ENCODE peak calls at places on chromosome 9, in nine cellular contexts. N is cardiac muscle cell, L is right lobe of liver, G is PC-9, O is A549, Q is colonic mucosa, U is fibroblast of lung, D is IMR-90, F is neural progenitor cell. T is an unnamed sample.

GRCh38 chr9:94623253-94623652 is 16.1 kb downstream of the FBP1 start:
- DNase-seq in D (no peak), O (peak; percentile 50), N (peak; percentile 79), G (no peak), F (peak; percentile 70), L (no peak), Q (peak; percentile 82), U (no peak), T (peak; percentile 73)

GRCh38 chr9:26656003-26656940 is 236.3 kb downstream of the CAAP1 start:
- DNase-seq in U (peak; percentile 4), L (no peak), N (peak; percentile 22), F (peak; percentile 70), G (no peak), Q (no peak), O (peak; percentile 36), D (peak; percentile 15), T (no peak)

GRCh38 chr9:70263421-70263820 is 4.6 kb downstream of the SMC5 start:
- DNase-seq in N (no peak), U (peak; percentile 35), G (peak; percentile 38), F (no peak), Q (no peak), L (no peak), D (peak; percentile 57), O (no peak), T (no peak)

GRCh38 chr9:94624621-94625020 is 14.7 kb downstream of the FBP1 start:
- DNase-seq in F (no peak), G (no peak), U (no peak), N (no peak), O (no peak), D (no peak), L (no peak), Q (no peak), T (no peak)

GRCh38 chr9:100099722-100100042 is 639 bp downstream of the INVS start:
- DNase-seq in D (no peak), U (no peak), Q (no peak), O (no peak), F (peak; percentile 60), L (no peak), G (no peak), N (peak; percentile 46), T (peak; percentile 73)

GRCh38 chr9:116951588-116952433 is 264.7 kb downstream of the TRIM32 start:
- DNase-seq in G (peak; percentile 42), D (peak; percentile 98), L (no peak), Q (no peak), N (no peak), U (peak; percentile 64), F (no peak), O (peak; percentile 15), T (no peak)

GRCh38 chr9:28782630-28783029 is 1209.3 kb upstream of the C9orf72 start:
- DNase-seq in U (no peak), N (no peak), Q (no peak), O (no peak), D (no peak), L (no peak), G (no peak), F (no peak), T (no peak)

GRCh38 chr9:5510360-5510931 is at the start of gene PDCD1LG2:
- DNase-seq in G (peak; percentile 55), D (peak; percentile 84), O (no peak), Q (no peak), L (no peak), U (peak; percentile 81), F (no peak), N (no peak), T (no peak)

GRCh38 chr9:109182550-109182939 is 15.5 kb upstream of the FRRS1L start:
- DNase-seq in L (no peak), F (no peak), U (no peak), D (no peak), N (no peak), Q (no peak), G (no peak), O (no peak), T (no peak)

GRCh38 chr9:89594811-89595550 is 9.8 kb upstream of the GADD45G start:
- DNase-seq in F (no peak), G (no peak), Q (no peak), N (no peak), D (no peak), U (no peak), L (no peak), O (no peak), T (no peak)

GRCh38 chr9:20903214-20903613 is 128.2 kb downstream of the HACD4 start:
- DNase-seq in N (no peak), G (no peak), F (no peak), D (no peak), Q (peak; percentile 24), L (no peak), U (no peak), O (no peak), T (no peak)

GRCh38 chr9:92535940-92536850 is at the start of gene ECM2:
- DNase-seq in D (peak; percentile 52), F (no peak), L (no peak), G (no peak), Q (no peak), N (no peak), O (no peak), U (peak; percentile 69), T (no peak)

GRCh38 chr9:33287087-33287490 is 3.2 kb upstream of the NFX1 start:
- DNase-seq in N (peak; percentile 64), U (peak; percentile 81), L (no peak), D (peak; percentile 75), F (peak; percentile 65), G (peak; percentile 45), Q (peak; percentile 69), O (peak; percentile 89), T (no peak)

GRCh38 chr9:138060881-138061280 is 183.3 kb downstream of the CACNA1B start:
- DNase-seq in O (no peak), F (no peak), Q (no peak), N (no peak), G (no peak), D (no peak), L (peak; percentile 19), U (no peak), T (peak; percentile 22)

DNA sequence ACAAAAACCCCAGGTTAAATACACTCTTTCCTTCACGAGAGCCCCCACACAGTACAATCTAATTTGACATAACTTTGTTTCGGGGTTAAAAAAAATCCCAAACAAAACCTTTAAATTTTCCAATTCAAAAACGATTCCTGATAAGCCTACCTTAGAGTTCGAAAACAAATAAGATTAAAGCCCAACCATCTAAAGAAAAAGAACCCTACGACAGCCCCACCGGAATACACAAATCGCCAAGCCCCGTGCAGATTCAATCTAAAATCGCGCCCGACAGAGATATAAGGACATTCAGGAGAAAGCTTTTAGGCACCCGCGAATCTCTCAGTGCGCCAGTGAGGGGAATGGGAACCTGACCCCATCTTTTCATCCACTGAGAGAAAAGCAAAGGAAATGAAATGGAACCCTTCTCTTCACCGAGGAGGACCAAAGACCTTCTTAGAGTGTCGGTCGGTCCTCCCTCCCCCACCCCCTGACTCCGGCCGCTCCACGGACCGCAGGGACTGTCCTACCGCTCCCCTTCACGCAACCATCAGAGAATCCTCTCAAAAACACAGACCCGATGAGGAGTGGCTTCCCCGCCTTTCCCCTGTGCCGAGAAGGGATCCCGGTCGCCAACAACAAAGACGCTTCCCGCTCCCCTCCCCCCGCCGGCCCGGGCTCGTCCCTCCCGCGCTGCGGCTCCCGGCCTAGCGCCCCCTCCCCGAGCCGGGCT is 949 bp downstream of the ABHD17B start:
- DNase-seq in L (peak; percentile 79), Q (peak; percentile 77), D (peak; percentile 20), N (peak; percentile 46), O (peak; percentile 46), F (peak; percentile 86), G (no peak), U (peak; percentile 28), T (peak; percentile 81)
- TF ChIP-seq CTCF in L (no peak), Q (no peak), D (no peak), N (no peak), O (no peak), F (no peak), G (no peak), U (no peak), T (no peak)

DNA sequence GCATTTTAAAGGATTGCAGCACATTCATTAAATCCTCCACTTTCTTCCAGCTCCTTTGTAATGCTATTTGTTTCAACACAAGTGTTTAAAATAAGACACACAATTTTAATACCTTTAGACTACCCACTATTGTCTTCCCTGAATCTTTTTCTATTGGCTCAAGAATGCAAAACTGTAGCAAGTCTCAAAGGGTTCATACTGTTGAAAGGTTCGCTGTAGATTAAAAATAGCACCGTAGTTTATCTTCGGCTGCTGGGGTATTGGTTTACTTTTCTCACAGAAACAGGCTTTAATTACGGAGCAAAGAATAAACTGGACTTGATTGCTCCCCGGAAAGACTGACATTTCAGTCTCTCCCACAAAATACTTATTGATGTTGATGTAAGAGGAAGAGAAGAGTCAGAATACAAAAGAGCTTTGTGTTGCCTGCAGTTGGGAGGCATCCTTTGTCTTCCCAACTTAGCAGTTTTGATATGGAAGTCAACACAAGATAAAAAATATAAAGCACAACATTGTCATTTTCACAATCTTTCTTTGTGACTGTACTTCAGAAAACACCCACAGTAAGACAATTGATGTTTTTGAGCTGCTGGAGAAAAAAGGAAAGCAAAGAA is 183.9 kb upstream of the DMAC1 start:
- DNase-seq in N (no peak), G (no peak), O (no peak), D (no peak), U (no peak), L (no peak), F (peak; percentile 18), Q (no peak), T (no peak)
- H3K4me3 ChIP-seq in N (no peak overlapping the region), G (no peak overlapping the region), O (no peak overlapping the region), D (no peak overlapping the region), U (no peak overlapping the region), L (no peak overlapping the region), F (no peak overlapping the region), Q (no peak overlapping the region), T (no peak overlapping the region)

DNA sequence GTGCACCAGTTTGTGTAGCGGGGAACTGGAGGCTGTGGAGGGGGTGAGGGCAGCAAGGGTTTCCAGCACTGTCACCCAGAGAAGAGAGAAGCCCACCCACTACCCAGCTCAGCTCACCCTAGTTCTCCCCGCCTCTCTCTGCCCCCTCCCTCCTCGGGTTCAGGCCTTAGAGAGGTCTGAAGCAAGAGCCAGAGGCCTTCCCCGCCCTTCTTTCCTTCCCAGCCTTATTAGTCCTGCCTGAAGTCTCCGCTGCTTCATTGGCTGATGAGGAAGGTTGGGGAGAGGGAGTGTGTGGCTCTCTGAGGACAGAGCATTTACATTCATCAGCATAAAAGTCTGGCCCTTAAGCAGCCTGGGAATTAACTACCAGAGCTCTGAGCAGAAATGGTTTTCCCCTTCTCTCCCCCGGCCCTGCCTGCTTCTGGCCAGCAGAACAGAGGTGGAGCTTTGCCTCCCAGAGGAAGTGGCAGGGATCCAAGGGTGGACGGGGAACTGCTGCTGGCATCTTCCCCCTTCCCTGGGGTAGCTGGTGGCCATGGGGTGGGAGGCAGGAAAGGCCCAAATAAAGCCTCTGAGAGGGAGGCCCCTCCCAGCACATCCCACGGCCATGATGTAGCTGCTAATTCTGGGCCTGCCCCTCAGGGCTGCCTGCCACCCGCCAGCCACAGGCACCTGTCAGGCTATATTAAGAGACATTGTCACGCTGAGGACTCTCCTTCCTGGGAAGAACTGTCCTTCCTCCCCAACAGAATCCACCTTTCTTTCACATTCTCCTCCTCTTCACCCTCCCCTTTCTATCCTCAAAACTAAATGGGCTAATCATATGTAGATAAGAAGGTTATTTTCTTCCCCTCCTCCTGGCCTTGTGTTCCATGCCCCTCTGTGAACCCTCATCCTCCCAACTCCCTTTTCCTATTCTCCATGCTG is 4.2 kb downstream of the DNAJB5 start:
- DNase-seq in G (no peak), Q (peak; percentile 35), O (no peak), D (peak; percentile 61), L (no peak), N (peak; percentile 69), F (no peak), U (peak; percentile 91), T (peak; percentile 53)
- H3K4me1 ChIP-seq in G (peaks cover 17% of the 10 kb centered on the region), Q (no peaks in the 10 kb centered on the region), O (peaks cover 40% of the 10 kb centered on the region), D (peaks cover 44% of the 10 kb centered on the region), L (peaks cover 23% of the 10 kb centered on the region), N (peaks cover 61% of the 10 kb centered on the region), F (peaks cover 15% of the 10 kb centered on the region), U (peaks cover 26% of the 10 kb centered on the region), T (peaks cover 30% of the 10 kb centered on the region)

GRCh38 chr9:134637241-134637640 is 4.4 kb upstream of the COL5A1 start:
- DNase-seq in D (no peak), N (no peak), U (peak; percentile 69), G (no peak), L (peak; percentile 28), O (no peak), F (no peak), Q (no peak), T (peak; percentile 63)
- TF ChIP-seq CTCF in D (peak; percentile 32), N (no peak), U (peak; percentile 48), G (no peak), L (no peak), O (no peak), F (no peak), Q (no peak), T (no peak)